ENCODE peak calls at places on chromosomes 5 and 9, in seven cellular contexts. D, H, B, T, R, K and X are unnamed samples. For H3K9me3, the result is how much of the 10 kb centered on the place peaks cover.

GRCh38 chr9:35905912-35906679 is at the start of gene HRCT1:
- DNase-seq in D (peak), H (peak), B (peak), T (peak), R (peak), K (no peak), X (peak)

GRCh38 chr5:77768978-77769377 is 7.2 kb downstream of the TBCA start:
- DNase-seq in D (no peak), H (no peak), B (peak), T (no peak), R (no peak), K (no peak), X (no peak)

GRCh38 chr9:117234178-117234577 is 180.7 kb downstream of the ASTN2 start:
- DNase-seq in D (no peak), H (no peak), B (no peak), T (no peak), R (no peak), K (no peak), X (no peak)

GRCh38 chr5:62206150-62206829 is 99.7 kb upstream of the KIF2A start:
- DNase-seq in D (peak), H (peak), B (no peak), T (no peak), R (no peak), K (peak), X (peak)

GRCh38 chr5:66848749-66849641 is 252.8 kb downstream of the MAST4 start:
- DNase-seq in D (no peak), H (peak), B (peak), T (no peak), R (no peak), K (no peak), X (no peak)

GRCh38 chr9:27118916-27119315 is 9.9 kb downstream of the TEK start:
- DNase-seq in D (peak), H (peak), B (peak), T (peak), R (no peak), K (no peak), X (peak)

GRCh38 chr5:178293815-178294214 is 61.2 kb upstream of the PHYKPL start:
- DNase-seq in D (no peak), H (no peak), B (no peak), T (no peak), R (no peak), K (no peak), X (no peak)

GRCh38 chr9:22423566-22423965 is 23.1 kb upstream of the DMRTA1 start:
- DNase-seq in D (no peak), H (no peak), B (no peak), T (no peak), R (no peak), K (no peak), X (no peak)

GRCh38 chr5:126348855-126349635 is 74.2 kb upstream of the GRAMD2B start:
- DNase-seq in D (no peak), H (no peak), B (peak), T (no peak), R (no peak), K (no peak), X (no peak)

GRCh38 chr9:5586391-5586802 is 42.5 kb upstream of the RIC1 start:
- DNase-seq in D (no peak), H (peak), B (peak), T (peak), R (no peak), K (no peak), X (peak)

GRCh38 chr9:82466616-82467251 is 478.2 kb downstream of the SPATA31D1 start:
- DNase-seq in D (peak), H (peak), B (no peak), T (no peak), R (no peak), K (no peak), X (no peak)

GRCh38 chr5:98349990-98350365 is 423.5 kb upstream of the RGMB start:
- DNase-seq in D (no peak), H (no peak), B (no peak), T (no peak), R (no peak), K (no peak), X (no peak)
- H3K4me3 ChIP-seq in D (no peak), H (no peak), B (no peak), T (no peak), R (no peak), K (no peak), X (peak)

GRCh38 chr9:95036676-95037075 is 280.8 kb downstream of the FANCC start:
- DNase-seq in D (no peak), H (no peak), B (no peak), T (no peak), R (no peak), K (no peak), X (no peak)

GRCh38 chr9:95038666-95039065 is 278.8 kb downstream of the FANCC start:
- DNase-seq in D (no peak), H (no peak), B (no peak), T (no peak), R (no peak), K (no peak), X (no peak)

GRCh38 chr9:95032580-95033298 is 284.8 kb downstream of the FANCC start:
- DNase-seq in D (peak), H (no peak), B (no peak), T (no peak), R (no peak), K (no peak), X (no peak)

GRCh38 chr9:95037789-95038521 is 279.6 kb downstream of the FANCC start:
- DNase-seq in D (peak), H (no peak), B (no peak), T (peak), R (no peak), K (no peak), X (no peak)

DNA sequence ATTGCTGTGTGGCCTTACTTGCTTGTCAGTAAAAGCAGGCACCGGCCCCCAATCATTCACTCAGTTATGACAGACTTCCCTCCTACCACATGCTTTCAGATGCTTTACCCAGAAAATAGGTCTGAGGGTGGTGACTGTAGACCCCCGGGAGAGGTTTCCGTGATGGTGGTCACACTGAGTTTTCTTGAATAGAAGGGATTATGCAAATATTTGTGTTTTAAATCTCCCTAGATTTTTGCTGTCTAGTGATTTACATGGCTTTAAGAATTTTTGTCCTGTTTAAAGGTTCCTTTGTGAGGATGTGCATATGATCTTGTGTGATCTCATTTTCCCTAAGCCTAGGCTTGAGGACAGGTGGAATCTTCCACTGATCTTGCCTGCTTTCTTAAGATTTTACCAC is 281.7 kb downstream of the FANCC start:
- DNase-seq in D (no peak), H (no peak), B (no peak), T (no peak), R (no peak), K (no peak), X (no peak)
- H3K9ac ChIP-seq in D (no peak), H (no peak), B (no peak), T (no peak), R (no peak), K (no peak), X (no peak)

GRCh38 chr9:122619996-122620395 is 5.5 kb downstream of the OR1Q1 start:
- DNase-seq in D (no peak), H (no peak), B (no peak), T (no peak), R (no peak), K (no peak), X (no peak)

GRCh38 chr9:122609810-122610209 is 4.7 kb upstream of the OR1Q1 start:
- DNase-seq in D (peak), H (no peak), B (no peak), T (no peak), R (no peak), K (no peak), X (no peak)

GRCh38 chr9:122614362-122614761 is at the start of gene OR1Q1:
- DNase-seq in D (no peak), H (no peak), B (no peak), T (no peak), R (no peak), K (no peak), X (no peak)
- H3K9me3 ChIP-seq in D (under half), H (under half), B (under half), T (under half), R (under half), K (under half), X (under half)

GRCh38 chr9:19229725-19230355 is 653 bp upstream of the DENND4C start:
- DNase-seq in D (peak), H (peak), B (peak), T (no peak), R (peak), K (peak), X (no peak)

GRCh38 chr9:19232117-19232829 is 1.8 kb downstream of the DENND4C start:
- DNase-seq in D (peak), H (peak), B (no peak), T (peak), R (no peak), K (peak), X (peak)

GRCh38 chr9:19232830-19233194 is 2.3 kb downstream of the DENND4C start:
- DNase-seq in D (peak), H (no peak), B (peak), T (peak), R (no peak), K (peak), X (peak)

GRCh38 chr9:19231126-19232035 is 888 bp downstream of the DENND4C start:
- DNase-seq in D (peak), H (peak), B (peak), T (peak), R (peak), K (peak), X (peak)

GRCh38 chr9:19230356-19231125 is at the start of gene DENND4C:
- DNase-seq in D (peak), H (peak), B (peak), T (peak), R (peak), K (peak), X (peak)
- H3K4me3 ChIP-seq in D (peak), H (peak), B (peak), T (peak), R (peak), K (peak), X (peak)

DNA sequence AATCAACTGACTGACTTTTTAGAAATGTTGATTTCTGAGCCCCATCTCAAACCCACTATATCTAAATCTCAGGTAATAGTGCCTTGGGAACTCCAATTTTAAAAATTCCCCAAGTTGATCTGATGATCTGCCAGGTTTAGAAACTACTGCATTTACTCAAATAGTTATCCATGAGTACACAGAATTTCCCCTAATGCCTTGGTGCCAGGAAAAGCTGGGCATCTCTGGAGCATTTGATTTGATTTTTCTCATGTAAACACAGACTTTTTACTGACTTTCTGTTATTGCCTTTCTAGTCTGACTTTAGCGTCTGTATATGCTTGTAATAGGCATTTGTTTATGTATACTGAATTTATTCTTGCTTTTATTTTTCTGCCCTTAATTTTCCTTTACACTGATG is 35.8 kb downstream of the MTREX start:
- DNase-seq in D (no peak), H (no peak), B (no peak), T (no peak), R (no peak), K (no peak), X (no peak)
- H3K9ac ChIP-seq in D (no peak), H (peak), B (no peak), T (no peak), R (no peak), K (no peak), X (peak)

GRCh38 chr9:40928803-40929487 is 199.5 kb downstream of the FOXD4L6 start:
- DNase-seq in D (no peak), H (no peak), B (no peak), T (no peak), R (no peak), K (peak), X (no peak)
- H3K9me3 ChIP-seq in D (under half), H (half or more), B (under half), T (under half), R (under half), K (half or more), X (half or more)